ENCODE peak calls at places on chromosomes 4 and X, in four cellular contexts. One of them, this sample, is unnamed.

GRCh38 chr4:152979731-152980330 is 43.7 kb downstream of the FHDC1 start:
- DNase-seq in HepG2: no peak
- DNase-seq in SK-N-SH: no peak
- DNase-seq in GM12878: no peak
- DNase-seq in this sample: no peak

GRCh38 chr4:26323807-26324206 is 3.0 kb downstream of the RBPJ start:
- DNase-seq in HepG2: no peak
- DNase-seq in SK-N-SH: no peak
- DNase-seq in GM12878: no peak
- DNase-seq in this sample: no peak

GRCh38 chrX:65783746-65784145 is 116.3 kb downstream of the MSN start:
- DNase-seq in HepG2: no peak
- DNase-seq in SK-N-SH: no peak
- DNase-seq in GM12878: no peak
- DNase-seq in this sample: no peak

GRCh38 chr4:85659626-85660213 is 184.8 kb downstream of the ARHGAP24 start:
- DNase-seq in HepG2: no peak
- DNase-seq in SK-N-SH: no peak
- DNase-seq in GM12878: no peak
- DNase-seq in this sample: no peak

GRCh38 chr4:82748176-82748575 is 50.4 kb downstream of the SCD5 start:
- DNase-seq in HepG2: no peak
- DNase-seq in SK-N-SH: no peak
- DNase-seq in GM12878: no peak
- DNase-seq in this sample: no peak

GRCh38 chr4:28229092-28229491 is 1368.5 kb downstream of the STIM2 start:
- DNase-seq in HepG2: no peak
- DNase-seq in SK-N-SH: no peak
- DNase-seq in GM12878: no peak
- DNase-seq in this sample: no peak

GRCh38 chr4:114688063-114688462 is 89.5 kb downstream of the UGT8 start:
- DNase-seq in HepG2: no peak
- DNase-seq in SK-N-SH: no peak
- DNase-seq in GM12878: no peak
- DNase-seq in this sample: no peak

GRCh38 chr4:8914461-8915171 is 43.0 kb upstream of the HMX1 start:
- DNase-seq in HepG2: no peak
- DNase-seq in SK-N-SH: peak; percentile 10
- DNase-seq in GM12878: no peak
- DNase-seq in this sample: no peak

GRCh38 chr4:18611008-18611407 is 589.5 kb upstream of the LCORL start:
- DNase-seq in HepG2: no peak
- DNase-seq in SK-N-SH: no peak
- DNase-seq in GM12878: no peak
- DNase-seq in this sample: no peak

GRCh38 chrX:131812847-131813825 is 210.0 kb upstream of the STK26 start:
- DNase-seq in HepG2: no peak
- DNase-seq in SK-N-SH: peak; percentile 36
- DNase-seq in GM12878: peak; percentile 92
- DNase-seq in this sample: peak; percentile 71

GRCh38 chr4:168585168-168586091 is 88.6 kb downstream of the PALLD start:
- DNase-seq in HepG2: peak; percentile 20
- DNase-seq in SK-N-SH: peak; percentile 60
- DNase-seq in GM12878: no peak
- DNase-seq in this sample: peak; percentile 49

GRCh38 chr4:53068755-53069154 is 206.6 kb downstream of the RASL11B start:
- DNase-seq in HepG2: peak; percentile 65
- DNase-seq in SK-N-SH: no peak
- DNase-seq in GM12878: no peak
- DNase-seq in this sample: no peak

GRCh38 chrX:135505356-135505755 is 15.1 kb upstream of the INTS6L start:
- DNase-seq in HepG2: no peak
- DNase-seq in SK-N-SH: no peak
- DNase-seq in GM12878: no peak
- DNase-seq in this sample: no peak

GRCh38 chrX:48826876-48827653 is 752 bp downstream of the ERAS start:
- DNase-seq in HepG2: no peak
- DNase-seq in SK-N-SH: peak; percentile 30
- DNase-seq in GM12878: no peak
- DNase-seq in this sample: no peak

GRCh38 chr4:186723207-186724047 is at the start of gene FAT1:
- DNase-seq in HepG2: peak; percentile 38
- DNase-seq in SK-N-SH: peak; percentile 85
- DNase-seq in GM12878: no peak
- DNase-seq in this sample: peak; percentile 83

GRCh38 chr4:189048119-189048518 is 892.6 kb upstream of the FRG1 start:
- DNase-seq in HepG2: no peak
- DNase-seq in SK-N-SH: no peak
- DNase-seq in GM12878: no peak
- DNase-seq in this sample: no peak

GRCh38 chr4:9924750-9925149 is 96.5 kb downstream of the SLC2A9 start:
- DNase-seq in HepG2: no peak
- DNase-seq in SK-N-SH: no peak
- DNase-seq in GM12878: no peak
- DNase-seq in this sample: no peak

GRCh38 chr4:88981993-88982392 is 75.0 kb downstream of the FAM13A start:
- DNase-seq in HepG2: no peak
- DNase-seq in SK-N-SH: no peak
- DNase-seq in GM12878: no peak
- DNase-seq in this sample: no peak

GRCh38 chr4:52983563-52984303 is 121.6 kb downstream of the RASL11B start:
- DNase-seq in HepG2: peak; percentile 67
- DNase-seq in SK-N-SH: peak; percentile 49
- DNase-seq in GM12878: no peak
- DNase-seq in this sample: peak; percentile 49

GRCh38 chr4:48275247-48275646 is 5.6 kb upstream of the TEC start:
- DNase-seq in HepG2: peak; percentile 15
- DNase-seq in SK-N-SH: no peak
- DNase-seq in GM12878: peak; percentile 42
- DNase-seq in this sample: peak; percentile 53

GRCh38 chr4:8915201-8916200 is 43.9 kb upstream of the HMX1 start:
- DNase-seq in HepG2: no peak
- DNase-seq in SK-N-SH: peak; percentile 10
- DNase-seq in GM12878: no peak
- DNase-seq in this sample: no peak

GRCh38 chrX:39308126-39308525 is 506.9 kb downstream of the MID1IP1 start:
- DNase-seq in HepG2: no peak
- DNase-seq in SK-N-SH: no peak
- DNase-seq in GM12878: no peak
- DNase-seq in this sample: no peak

GRCh38 chr4:8016527-8016926 is 76.9 kb upstream of the AFAP1 start:
- DNase-seq in HepG2: no peak
- DNase-seq in SK-N-SH: no peak
- DNase-seq in GM12878: no peak
- DNase-seq in this sample: peak; percentile 24

GRCh38 chr4:57231781-57232180 is 121.6 kb upstream of the IGFBP7 start:
- DNase-seq in HepG2: no peak
- DNase-seq in SK-N-SH: no peak
- DNase-seq in GM12878: no peak
- DNase-seq in this sample: no peak

GRCh38 chrX:10526442-10526841 is 93.9 kb downstream of the MID1 start:
- DNase-seq in HepG2: no peak
- DNase-seq in SK-N-SH: no peak
- DNase-seq in GM12878: no peak
- DNase-seq in this sample: no peak

GRCh38 chr4:38605794-38606586 is 58.0 kb upstream of the KLF3 start:
- DNase-seq in HepG2: peak; percentile 70
- DNase-seq in SK-N-SH: no peak
- DNase-seq in GM12878: no peak
- DNase-seq in this sample: peak; percentile 27
- TF ChIP-seq NFIC in HepG2: no peak
- TF ChIP-seq NFIC in SK-N-SH: no peak
- TF ChIP-seq NFIC in GM12878: no peak
- TF ChIP-seq NFIC in this sample: no peak

GRCh38 chr4:1578301-1578781 is 105.8 kb downstream of the FAM53A start:
- DNase-seq in HepG2: no peak
- DNase-seq in SK-N-SH: no peak
- DNase-seq in GM12878: no peak
- DNase-seq in this sample: no peak
- TF ChIP-seq NFIC in HepG2: no peak
- TF ChIP-seq NFIC in SK-N-SH: no peak
- TF ChIP-seq NFIC in GM12878: no peak
- TF ChIP-seq NFIC in this sample: no peak

GRCh38 chr4:184000457-184001395 is 95.6 kb downstream of the STOX2 start:
- DNase-seq in HepG2: no peak
- DNase-seq in SK-N-SH: no peak
- DNase-seq in GM12878: no peak
- DNase-seq in this sample: no peak
- TF ChIP-seq NFIC in HepG2: no peak
- TF ChIP-seq NFIC in SK-N-SH: no peak
- TF ChIP-seq NFIC in GM12878: no peak
- TF ChIP-seq NFIC in this sample: no peak

GRCh38 chrX:101657495-101657894 is 2.2 kb downstream of the ARMCX2 start:
- DNase-seq in HepG2: no peak
- DNase-seq in SK-N-SH: no peak
- DNase-seq in GM12878: no peak
- DNase-seq in this sample: no peak
- TF ChIP-seq NFIC in HepG2: no peak
- TF ChIP-seq NFIC in SK-N-SH: no peak
- TF ChIP-seq NFIC in GM12878: no peak
- TF ChIP-seq NFIC in this sample: no peak

DNA sequence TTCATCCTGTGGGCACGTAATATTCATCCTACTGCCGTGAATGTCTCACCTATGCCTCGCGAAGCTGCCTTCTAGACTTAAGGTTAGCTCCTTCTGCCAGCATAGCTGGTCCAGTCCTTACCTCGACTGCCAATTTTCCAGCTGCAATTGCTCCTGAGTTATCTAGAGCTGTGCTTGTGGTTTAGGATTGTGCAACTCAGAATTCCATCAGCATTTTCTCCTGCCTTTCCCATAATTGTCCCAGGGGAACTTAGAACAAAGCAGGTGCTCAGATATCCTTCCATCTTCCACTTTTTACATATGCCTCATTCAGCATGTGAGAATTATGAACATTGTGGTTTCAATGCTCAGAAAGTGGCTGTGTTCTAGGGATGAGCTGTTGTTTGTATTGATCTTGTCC is 131.4 kb upstream of the ADGRL3 start:
- DNase-seq in HepG2: no peak
- DNase-seq in SK-N-SH: no peak
- DNase-seq in GM12878: no peak
- DNase-seq in this sample: no peak
- TF ChIP-seq NFIC in HepG2: no peak
- TF ChIP-seq NFIC in SK-N-SH: no peak
- TF ChIP-seq NFIC in GM12878: no peak
- TF ChIP-seq NFIC in this sample: no peak

GRCh38 chr4:73437558-73437956 is 1.5 kb downstream of the AFP start:
- DNase-seq in HepG2: no peak
- DNase-seq in SK-N-SH: no peak
- DNase-seq in GM12878: no peak
- DNase-seq in this sample: no peak
- TF ChIP-seq NFIC in HepG2: peak; percentile 5
- TF ChIP-seq NFIC in SK-N-SH: no peak
- TF ChIP-seq NFIC in GM12878: no peak
- TF ChIP-seq NFIC in this sample: no peak

GRCh38 chr4:176241703-176242102 is 27.3 kb downstream of the ASB5 start:
- DNase-seq in HepG2: no peak
- DNase-seq in SK-N-SH: no peak
- DNase-seq in GM12878: no peak
- DNase-seq in this sample: no peak

GRCh38 chr4:176238157-176238608 is 30.8 kb downstream of the ASB5 start:
- DNase-seq in HepG2: no peak
- DNase-seq in SK-N-SH: no peak
- DNase-seq in GM12878: no peak
- DNase-seq in this sample: no peak

GRCh38 chr4:176236909-176237308 is 32.1 kb downstream of the ASB5 start:
- DNase-seq in HepG2: no peak
- DNase-seq in SK-N-SH: no peak
- DNase-seq in GM12878: no peak
- DNase-seq in this sample: no peak

GRCh38 chr4:176238819-176239218 is 30.2 kb downstream of the ASB5 start:
- DNase-seq in HepG2: no peak
- DNase-seq in SK-N-SH: no peak
- DNase-seq in GM12878: no peak
- DNase-seq in this sample: no peak

DNA sequence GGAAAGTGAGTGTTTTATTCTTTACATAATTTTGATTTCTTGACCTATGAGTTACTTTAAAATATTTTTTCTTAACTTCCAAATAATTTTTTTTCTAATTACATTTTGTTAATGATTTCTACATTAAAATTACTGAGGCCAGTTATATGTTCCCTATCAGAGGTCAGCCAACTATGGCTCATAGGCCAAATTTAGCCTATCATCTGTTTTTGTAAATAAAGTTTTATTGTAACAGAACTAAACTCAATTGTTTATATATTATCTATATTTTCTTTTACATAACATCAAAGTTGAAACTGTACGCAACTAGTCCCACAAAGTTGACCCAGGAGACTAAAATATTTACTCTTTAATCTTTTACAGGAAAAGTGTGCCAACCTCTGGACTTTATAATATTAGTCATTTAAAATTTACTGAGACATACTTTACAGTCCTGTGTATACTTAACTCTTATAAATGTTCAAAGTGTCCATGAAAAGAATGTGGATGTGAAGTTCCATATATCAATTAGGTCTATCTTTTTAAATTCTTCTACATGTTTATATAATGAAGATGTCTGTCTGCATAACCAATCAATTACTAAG is 26.2 kb downstream of the ASB5 start:
- DNase-seq in HepG2: no peak
- DNase-seq in SK-N-SH: no peak
- DNase-seq in GM12878: no peak
- DNase-seq in this sample: no peak
- TF ChIP-seq NFIC in HepG2: no peak
- TF ChIP-seq NFIC in SK-N-SH: no peak
- TF ChIP-seq NFIC in GM12878: no peak
- TF ChIP-seq NFIC in this sample: no peak

DNA sequence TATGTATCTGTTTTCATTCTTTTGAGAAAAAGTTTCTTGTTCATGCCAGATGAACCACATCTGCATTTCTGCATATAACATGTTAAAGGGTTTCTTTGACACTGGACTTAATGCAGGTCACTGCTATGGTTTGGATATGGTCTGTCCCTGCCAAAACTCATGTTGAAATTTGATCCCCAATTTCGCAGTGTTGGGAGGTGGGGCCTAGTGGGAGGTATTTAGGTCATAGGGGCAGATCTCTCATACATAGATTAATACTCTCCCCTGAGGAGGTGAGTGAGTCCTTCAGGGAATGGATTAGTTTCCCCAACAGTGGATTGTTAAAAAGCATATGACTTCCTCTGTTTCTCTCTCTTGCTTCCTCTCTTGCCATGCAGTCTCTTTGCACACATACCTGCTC is 45.9 kb upstream of the TMEM33 start:
- DNase-seq in HepG2: no peak
- DNase-seq in SK-N-SH: no peak
- DNase-seq in GM12878: no peak
- DNase-seq in this sample: no peak
- TF ChIP-seq NFIC in HepG2: no peak
- TF ChIP-seq NFIC in SK-N-SH: no peak
- TF ChIP-seq NFIC in GM12878: no peak
- TF ChIP-seq NFIC in this sample: no peak